ENCODE peak calls at places on chromosome 2, in four cellular contexts. One of them, this sample, is unnamed.

GRCh38 chr2:1607971-1608688 is 136.2 kb downstream of the PXDN start:
- DNase-seq in astrocyte: peak; percentile 59
- DNase-seq in kidney epithelial cell: no peak
- DNase-seq in vagina: no peak
- DNase-seq in this sample: peak; percentile 92

GRCh38 chr2:10537522-10538195 is 89.5 kb upstream of the ODC1 start:
- DNase-seq in vagina: no peak
- DNase-seq in astrocyte: no peak
- DNase-seq in kidney epithelial cell: no peak
- DNase-seq in this sample: no peak

GRCh38 chr2:64594563-64594989 is 59.1 kb downstream of the SERTAD2 start:
- DNase-seq in kidney epithelial cell: no peak
- DNase-seq in vagina: no peak
- DNase-seq in astrocyte: peak; percentile 42
- DNase-seq in this sample: peak; percentile 74

GRCh38 chr2:132009874-132010521 is 151.8 kb downstream of the ANKRD30BL start:
- DNase-seq in kidney epithelial cell: no peak
- DNase-seq in vagina: no peak
- DNase-seq in astrocyte: peak; percentile 46
- DNase-seq in this sample: no peak

GRCh38 chr2:12175323-12175722 is 428.9 kb downstream of the LPIN1 start:
- DNase-seq in astrocyte: no peak
- DNase-seq in kidney epithelial cell: no peak
- DNase-seq in vagina: no peak
- DNase-seq in this sample: no peak

GRCh38 chr2:112183327-112184025 is 45.3 kb downstream of the FBLN7 start:
- DNase-seq in vagina: peak; percentile 92
- DNase-seq in astrocyte: no peak
- DNase-seq in kidney epithelial cell: no peak
- DNase-seq in this sample: no peak

GRCh38 chr2:106582431-106583143 is 95.4 kb downstream of the CD8B2 start:
- DNase-seq in vagina: no peak
- DNase-seq in kidney epithelial cell: peak; percentile 31
- DNase-seq in astrocyte: peak; percentile 47
- DNase-seq in this sample: peak; percentile 61

GRCh38 chr2:119681868-119682220 is 2.8 kb downstream of the TMEM177 start:
- DNase-seq in astrocyte: no peak
- DNase-seq in kidney epithelial cell: no peak
- DNase-seq in vagina: no peak
- DNase-seq in this sample: no peak

GRCh38 chr2:190537765-190538164 is 3.2 kb upstream of the NEMP2 start:
- DNase-seq in kidney epithelial cell: no peak
- DNase-seq in astrocyte: peak; percentile 51
- DNase-seq in vagina: no peak
- DNase-seq in this sample: no peak

GRCh38 chr2:190533968-190534309 is 583 bp downstream of the NEMP2 start:
- DNase-seq in astrocyte: no peak
- DNase-seq in kidney epithelial cell: no peak
- DNase-seq in vagina: no peak
- DNase-seq in this sample: no peak

GRCh38 chr2:190534310-190535118 is at the start of gene NEMP2:
- DNase-seq in kidney epithelial cell: no peak
- DNase-seq in astrocyte: peak; percentile 33
- DNase-seq in vagina: no peak
- DNase-seq in this sample: no peak

GRCh38 chr2:190535119-190535439 is 557 bp upstream of the NEMP2 start:
- DNase-seq in vagina: no peak
- DNase-seq in kidney epithelial cell: no peak
- DNase-seq in astrocyte: no peak
- DNase-seq in this sample: no peak

GRCh38 chr2:190535586-190535985 is 1.1 kb upstream of the NEMP2 start:
- DNase-seq in astrocyte: no peak
- DNase-seq in kidney epithelial cell: no peak
- DNase-seq in vagina: no peak
- DNase-seq in this sample: no peak
- H3K4me3 ChIP-seq in astrocyte: peak overlapping the region; percentile 72
- H3K4me3 ChIP-seq in kidney epithelial cell: peak overlapping the region; percentile 70
- H3K4me3 ChIP-seq in vagina: no peak overlapping the region
- H3K4me3 ChIP-seq in this sample: peak overlapping the region; percentile 74

DNA sequence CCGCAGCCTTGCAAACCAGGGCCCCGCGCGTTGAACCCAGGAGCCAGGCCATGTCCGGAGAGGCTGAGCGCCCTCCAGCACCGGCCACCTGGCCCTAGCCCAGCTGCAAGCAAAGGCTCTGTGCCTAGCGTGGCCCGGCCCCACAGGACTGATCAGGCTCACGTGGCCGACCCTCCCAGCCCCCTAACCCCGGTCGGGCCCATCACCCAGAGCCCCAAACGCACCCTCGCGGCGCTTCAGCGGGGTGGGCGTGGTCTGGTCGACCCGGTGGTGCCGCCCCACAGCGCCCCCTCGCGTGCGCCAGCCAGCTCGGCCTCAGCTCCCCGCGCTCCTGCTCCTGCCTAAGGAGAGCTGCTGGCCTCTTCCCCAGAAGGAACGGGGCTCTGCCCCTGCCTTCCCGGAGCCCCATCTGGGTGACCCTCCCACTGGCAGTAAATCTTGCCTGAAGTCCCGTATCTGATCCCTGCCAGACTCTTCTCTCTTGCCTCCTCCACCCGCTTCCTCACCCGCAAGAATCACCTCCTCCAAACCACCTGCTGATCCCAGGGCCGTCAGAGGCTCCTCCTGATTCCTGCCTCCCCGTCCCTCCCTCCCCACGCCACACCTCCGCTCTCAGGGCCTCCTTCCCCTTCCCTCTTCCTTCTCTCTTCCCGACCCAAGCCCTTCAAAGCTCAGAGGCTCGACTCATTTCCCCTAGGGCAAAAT is 12.3 kb upstream of the TEX51 start:
- DNase-seq in astrocyte: no peak
- DNase-seq in vagina: peak; percentile 95
- DNase-seq in kidney epithelial cell: no peak
- DNase-seq in this sample: no peak
- TF ChIP-seq CTCF in astrocyte: peak; percentile 8
- TF ChIP-seq CTCF in vagina: peak; percentile 52
- TF ChIP-seq CTCF in kidney epithelial cell: peak; percentile 64
- TF ChIP-seq CTCF in this sample: no peak

GRCh38 chr2:195842932-195843331 is 185.9 kb downstream of the SLC39A10 start:
- DNase-seq in astrocyte: no peak
- DNase-seq in vagina: no peak
- DNase-seq in kidney epithelial cell: no peak
- DNase-seq in this sample: no peak
- H3K4me3 ChIP-seq in astrocyte: no peak overlapping the region
- H3K4me3 ChIP-seq in vagina: no peak overlapping the region
- H3K4me3 ChIP-seq in kidney epithelial cell: no peak overlapping the region
- H3K4me3 ChIP-seq in this sample: no peak overlapping the region

GRCh38 chr2:71276311-71277158 is 49.6 kb upstream of the PAIP2B start:
- DNase-seq in vagina: no peak
- DNase-seq in kidney epithelial cell: peak; percentile 26
- DNase-seq in astrocyte: peak; percentile 70
- DNase-seq in this sample: peak; percentile 49

GRCh38 chr2:71277159-71277498 is 50.2 kb upstream of the PAIP2B start:
- DNase-seq in kidney epithelial cell: no peak
- DNase-seq in vagina: no peak
- DNase-seq in astrocyte: no peak
- DNase-seq in this sample: no peak

GRCh38 chr2:71277536-71278103 is 50.7 kb upstream of the PAIP2B start:
- DNase-seq in vagina: no peak
- DNase-seq in kidney epithelial cell: no peak
- DNase-seq in astrocyte: peak; percentile 3
- DNase-seq in this sample: no peak

GRCh38 chr2:71275939-71276310 is 49.0 kb upstream of the PAIP2B start:
- DNase-seq in astrocyte: no peak
- DNase-seq in vagina: no peak
- DNase-seq in kidney epithelial cell: no peak
- DNase-seq in this sample: no peak
- TF ChIP-seq CTCF in astrocyte: no peak
- TF ChIP-seq CTCF in vagina: no peak
- TF ChIP-seq CTCF in kidney epithelial cell: no peak
- TF ChIP-seq CTCF in this sample: no peak

DNA sequence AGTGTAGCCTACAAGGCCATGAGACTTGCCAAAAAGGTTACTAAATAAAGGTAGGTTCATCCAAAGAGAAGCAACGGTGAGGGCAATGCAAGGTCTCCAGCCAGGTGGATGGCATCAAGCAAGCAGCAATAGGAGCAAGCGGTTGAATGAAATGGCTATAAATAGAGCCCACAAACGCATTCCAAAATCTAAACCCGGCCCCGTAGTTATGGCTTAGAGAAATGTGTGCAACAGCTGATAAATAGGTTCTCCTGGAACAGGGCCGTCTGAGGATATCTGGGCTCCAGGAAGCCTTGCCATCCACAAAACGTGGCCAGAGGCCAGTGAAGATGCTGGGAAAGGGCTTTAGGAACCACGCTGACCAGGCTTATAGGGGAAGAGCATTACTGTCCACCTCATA is 146.1 kb upstream of the PID1 start:
- DNase-seq in vagina: no peak
- DNase-seq in astrocyte: no peak
- DNase-seq in kidney epithelial cell: no peak
- DNase-seq in this sample: no peak
- H3K4me3 ChIP-seq in vagina: no peak overlapping the region
- H3K4me3 ChIP-seq in astrocyte: no peak overlapping the region
- H3K4me3 ChIP-seq in kidney epithelial cell: no peak overlapping the region
- H3K4me3 ChIP-seq in this sample: no peak overlapping the region